ENCODE peak calls at places on chromosomes 13 and 19, in seven cellular contexts. Q, V, Z, S, R, E and T are unnamed samples. For H3K9me3, the result is how much of the 10 kb centered on the place peaks cover.

GRCh38 chr13:35475131-35475959 is 1.1 kb downstream of the MAB21L1 start:
- DNase-seq in R (no peak), S (peak), V (peak), Z (peak), E (no peak), Q (no peak), T (no peak)

GRCh38 chr19:27920774-27921173 is 1292.2 kb downstream of the UQCRFS1 start:
- DNase-seq in R (no peak), S (no peak), V (no peak), Q (no peak), E (no peak), Z (no peak), T (no peak)

GRCh38 chr19:1057185-1057857 is 9.6 kb upstream of the ARHGAP45 start:
- DNase-seq in Q (no peak), Z (no peak), V (no peak), S (no peak), E (no peak), R (peak), T (peak)

GRCh38 chr13:113044431-113045114 is 61.0 kb upstream of the F7 start:
- DNase-seq in Z (no peak), Q (no peak), S (no peak), E (no peak), V (no peak), R (no peak), T (no peak)

GRCh38 chr13:27405521-27406134 is 18.8 kb upstream of the GTF3A start:
- DNase-seq in Z (no peak), R (no peak), Q (no peak), E (no peak), S (no peak), V (no peak), T (no peak)

GRCh38 chr13:35388979-35389378 is 87.5 kb downstream of the MAB21L1 start:
- DNase-seq in Z (no peak), V (no peak), R (no peak), Q (no peak), E (no peak), S (no peak), T (no peak)

GRCh38 chr13:83085186-83085900 is 796.9 kb downstream of the SLITRK1 start:
- DNase-seq in V (no peak), S (no peak), E (no peak), Z (no peak), Q (no peak), R (no peak), T (no peak)

GRCh38 chr13:110212529-110212928 is 94.4 kb downstream of the COL4A1 start:
- DNase-seq in R (no peak), Z (no peak), V (no peak), E (no peak), S (no peak), Q (no peak), T (no peak)

GRCh38 chr13:98482476-98483444 is 94.1 kb downstream of the STK24 start:
- DNase-seq in Z (peak), Q (no peak), S (peak), E (peak), V (peak), R (no peak), T (no peak)

GRCh38 chr19:29545866-29546582 is 20.2 kb downstream of the VSTM2B start:
- DNase-seq in S (no peak), Z (no peak), Q (no peak), R (no peak), E (no peak), V (peak), T (no peak)

GRCh38 chr19:4524808-4525562 is 6.7 kb upstream of the PLIN4 start:
- DNase-seq in Q (peak), S (peak), R (peak), V (no peak), Z (peak), E (no peak), T (peak)

GRCh38 chr19:3467437-3468198 is 12.7 kb downstream of the SMIM24 start:
- DNase-seq in Z (no peak), Q (no peak), V (peak), E (no peak), S (no peak), R (no peak), T (no peak)
- H3K9me3 ChIP-seq in Z (under half), Q (under half), V (under half), E (under half), S (under half), R (under half), T (under half)

GRCh38 chr19:21850636-21851255 is 14.8 kb upstream of the ZNF43 start:
- DNase-seq in Z (no peak), E (no peak), S (no peak), V (no peak), Q (no peak), R (no peak), T (no peak)
- H3K4me3 ChIP-seq in Z (peak), E (peak), S (peak), V (no peak), Q (no peak), R (peak), T (peak)

GRCh38 chr19:57466489-57466888 is 9.5 kb upstream of the VN1R1 start:
- DNase-seq in R (no peak), Q (no peak), Z (no peak), S (no peak), V (no peak), E (no peak), T (no peak)

DNA sequence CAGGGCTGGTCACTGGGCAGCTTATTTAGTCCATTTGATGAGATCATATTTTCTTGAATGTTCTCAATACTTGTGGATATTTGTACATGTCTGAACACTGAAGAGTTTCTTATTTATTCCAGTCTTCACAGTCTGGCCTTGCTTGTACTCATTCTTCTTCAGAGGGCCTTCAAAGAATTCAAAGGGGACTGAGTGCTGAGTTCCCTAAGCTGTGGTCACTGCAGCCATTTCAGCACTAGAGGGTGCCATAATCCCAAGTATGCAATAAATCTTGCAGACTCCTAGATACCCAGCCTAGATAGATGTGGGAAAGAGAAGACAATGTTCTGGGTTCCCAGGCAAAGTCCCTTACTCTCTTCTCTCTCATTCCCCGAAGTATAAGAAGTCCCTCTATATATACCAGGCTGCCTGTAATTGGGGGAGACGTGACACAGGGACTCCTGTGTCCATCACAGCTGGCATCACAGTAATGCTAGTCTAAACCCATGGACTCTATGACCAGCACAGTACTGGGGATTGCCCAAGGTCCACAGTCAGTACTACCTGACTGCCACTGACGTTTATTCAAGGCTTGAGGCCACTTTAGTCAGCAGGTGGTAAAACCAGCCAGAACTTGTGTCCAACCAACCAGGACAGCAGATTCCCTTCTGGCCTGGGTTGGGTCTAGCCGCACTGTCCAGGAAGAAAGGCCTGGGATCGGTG is 8.9 kb upstream of the VN1R1 start:
- DNase-seq in E (no peak), Q (peak), S (no peak), R (peak), Z (no peak), V (no peak), T (peak)
- H3K9me3 ChIP-seq in E (half or more), Q (under half), S (under half), R (half or more), Z (half or more), V (half or more), T (under half)

GRCh38 chr13:43083750-43084149 is 60.4 kb downstream of the DNAJC15 start:
- DNase-seq in V (no peak), R (no peak), S (no peak), E (no peak), Z (no peak), Q (no peak), T (no peak)

GRCh38 chr13:43085545-43085944 is 62.2 kb downstream of the DNAJC15 start:
- DNase-seq in Z (no peak), E (no peak), R (peak), S (no peak), V (no peak), Q (no peak), T (peak)

GRCh38 chr13:43089912-43090498 is 66.6 kb downstream of the DNAJC15 start:
- DNase-seq in Q (no peak), V (no peak), Z (no peak), S (no peak), E (no peak), R (no peak), T (no peak)

GRCh38 chr13:43087960-43088580 is 64.7 kb downstream of the DNAJC15 start:
- DNase-seq in V (no peak), S (no peak), Q (no peak), E (no peak), R (no peak), Z (no peak), T (no peak)
- H3K4me3 ChIP-seq in V (peak), S (peak), Q (no peak), E (peak), R (peak), Z (peak), T (no peak)

GRCh38 chr19:23525265-23525862 is 130.1 kb upstream of the ZNF91 start:
- DNase-seq in V (no peak), Z (no peak), R (no peak), Q (peak), S (no peak), E (no peak), T (no peak)

GRCh38 chr19:23528376-23528775 is 133.1 kb upstream of the ZNF91 start:
- DNase-seq in Z (no peak), R (no peak), E (no peak), Q (no peak), S (no peak), V (no peak), T (no peak)

GRCh38 chr19:23526302-23526701 is 131.0 kb upstream of the ZNF91 start:
- DNase-seq in E (no peak), V (no peak), S (no peak), R (no peak), Z (no peak), Q (no peak), T (no peak)

GRCh38 chr19:23531231-23531790 is 136.0 kb upstream of the ZNF91 start:
- DNase-seq in S (no peak), Q (no peak), Z (no peak), V (no peak), R (no peak), E (no peak), T (no peak)

GRCh38 chr19:23527797-23528196 is 132.5 kb upstream of the ZNF91 start:
- DNase-seq in R (no peak), Z (no peak), E (no peak), S (no peak), V (no peak), Q (no peak), T (no peak)
- H3K9me3 ChIP-seq in R (under half), Z (half or more), E (under half), S (under half), V (under half), Q (under half), T (under half)

DNA sequence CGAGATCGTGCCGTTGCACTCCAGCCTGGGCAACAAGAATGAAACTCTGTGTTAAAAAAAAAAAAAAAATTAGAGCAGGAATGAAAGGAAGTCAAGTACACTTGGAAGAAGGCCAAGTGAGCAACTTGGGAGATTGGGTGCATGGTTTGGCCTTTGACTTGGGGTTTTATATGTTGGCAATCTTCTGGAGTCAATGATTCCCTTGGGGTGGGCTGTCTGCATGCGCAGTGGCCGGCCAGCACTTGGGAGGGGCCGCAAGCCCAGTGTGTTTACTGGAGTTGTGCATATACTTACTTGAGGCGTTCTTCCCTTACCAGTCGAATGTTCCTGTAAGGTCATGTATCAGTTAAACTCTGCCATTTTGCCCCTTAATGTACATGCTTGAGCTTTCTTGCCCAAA is 103.9 kb downstream of the FAM216B start:
- DNase-seq in V (no peak), Q (no peak), R (no peak), Z (no peak), E (no peak), S (no peak), T (no peak)
- H3K4me3 ChIP-seq in V (no peak), Q (no peak), R (no peak), Z (no peak), E (no peak), S (no peak), T (no peak)

DNA sequence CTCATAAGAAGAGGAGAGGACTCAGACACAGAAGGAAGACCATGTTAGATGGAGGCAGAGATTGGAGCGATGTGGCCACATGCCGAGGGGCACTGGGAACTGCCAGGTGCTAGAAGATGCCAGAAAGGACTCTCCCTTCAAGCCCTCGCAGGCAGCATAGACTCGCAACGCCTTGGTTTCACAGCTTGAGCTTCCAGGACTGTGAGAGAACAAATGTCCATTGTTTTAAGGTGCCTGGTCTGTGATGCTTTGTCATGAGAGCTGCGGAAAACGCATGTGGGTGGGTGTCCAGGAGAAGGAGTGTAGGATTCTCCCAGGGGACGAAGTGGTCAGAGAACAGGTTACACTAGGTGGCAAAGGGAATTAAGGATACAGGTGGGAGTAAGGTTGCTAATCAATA is 125.9 kb upstream of the USP29 start:
- DNase-seq in Q (no peak), R (no peak), S (no peak), V (no peak), E (no peak), Z (no peak), T (no peak)
- H3K9me3 ChIP-seq in Q (under half), R (under half), S (under half), V (under half), E (under half), Z (half or more), T (under half)

GRCh38 chr19:35856001-35856400 is 710 bp upstream of the KIRREL2 start:
- DNase-seq in R (no peak), Z (no peak), S (no peak), V (no peak), Q (no peak), E (no peak), T (no peak)
- H3K4me3 ChIP-seq in R (no peak), Z (no peak), S (no peak), V (no peak), Q (peak), E (peak), T (no peak)